ENCODE peak calls at places on chromosomes 4 and X, in four cellular contexts. X is IMR-90, S is HAP-1, C is right cardiac atrium. J is an unnamed sample.

GRCh38 chr4:152480901-152481300 is 55.0 kb downstream of the FBXW7 start:
- DNase-seq in X (no peak), S (no peak), C (no peak), J (no peak)

GRCh38 chrX:53716328-53717088 is 30.0 kb upstream of the HUWE1 start:
- DNase-seq in X (peak; percentile 48), S (no peak), C (no peak), J (no peak)

GRCh38 chr4:2399631-2400190 is 18.7 kb downstream of the ZFYVE28 start:
- DNase-seq in X (no peak), S (no peak), C (no peak), J (no peak)

GRCh38 chr4:82380344-82380743 is 6.6 kb upstream of the HNRNPD start:
- DNase-seq in X (no peak), S (no peak), C (peak; percentile 82), J (no peak)

GRCh38 chr4:167622481-167623240 is 388.4 kb upstream of the SPOCK3 start:
- DNase-seq in X (peak; percentile 19), S (peak; percentile 31), C (peak; percentile 58), J (peak; percentile 43)

GRCh38 chr4:94801016-94801415 is 43.3 kb downstream of the BMPR1B start:
- DNase-seq in X (no peak), S (no peak), C (no peak), J (no peak)

GRCh38 chr4:122832732-122833131 is 6.1 kb downstream of the FGF2 start:
- DNase-seq in X (peak; percentile 29), S (no peak), C (no peak), J (no peak)

GRCh38 chr4:148065069-148065468 is 333.2 kb downstream of the ARHGAP10 start:
- DNase-seq in X (peak; percentile 90), S (no peak), C (no peak), J (no peak)

GRCh38 chr4:75142377-75142776 is 209.5 kb downstream of the PARM1 start:
- DNase-seq in X (peak; percentile 24), S (no peak), C (no peak), J (no peak)

GRCh38 chr4:26028793-26029511 is 114.9 kb downstream of the SMIM20 start:
- DNase-seq in X (peak; percentile 58), S (no peak), C (peak; percentile 91), J (peak; percentile 81)

GRCh38 chr4:105780176-105780575 is 71.6 kb downstream of the GSTCD start:
- DNase-seq in X (no peak), S (no peak), C (no peak), J (no peak)

GRCh38 chr4:173365359-173365996 is 5.3 kb upstream of the SAP30 start:
- DNase-seq in X (no peak), S (no peak), C (no peak), J (no peak)

GRCh38 chrX:15143825-15144121 is 126.1 kb downstream of the ASB9 start:
- DNase-seq in X (no peak), S (no peak), C (no peak), J (no peak)

GRCh38 chr4:8182858-8183725 is 16.0 kb upstream of the SH3TC1 start:
- DNase-seq in X (peak; percentile 70), S (peak; percentile 4), C (peak; percentile 96), J (peak; percentile 72)

GRCh38 chr4:71338846-71339593 is at the start of gene SLC4A4:
- DNase-seq in X (peak; percentile 91), S (no peak), C (no peak), J (no peak)

GRCh38 chrX:39574178-39574577 is 523.6 kb downstream of the BCOR start:
- DNase-seq in X (no peak), S (no peak), C (no peak), J (no peak)

GRCh38 chrX:22538581-22538980 is 265.9 kb downstream of the CBLL2 start:
- DNase-seq in X (no peak), S (no peak), C (no peak), J (no peak)

GRCh38 chr4:55409468-55410171 is 13.9 kb downstream of the TMEM165 start:
- DNase-seq in X (peak; percentile 13), S (peak; percentile 47), C (no peak), J (no peak)

GRCh38 chr4:126740687-126741086 is 892.1 kb upstream of the INTU start:
- DNase-seq in X (no peak), S (no peak), C (no peak), J (no peak)

GRCh38 chrX:136889269-136889668 is 8.7 kb upstream of the RBMX start:
- DNase-seq in X (no peak), S (no peak), C (no peak), J (no peak)

GRCh38 chrX:49627030-49627777 is 28.4 kb downstream of the GAGE1 start:
- DNase-seq in X (no peak), S (peak; percentile 47), C (peak; percentile 54), J (no peak)

GRCh38 chr4:71828450-71828849 is 44.6 kb upstream of the GC start:
- DNase-seq in X (no peak), S (peak; percentile 80), C (no peak), J (no peak)

GRCh38 chr4:75908555-75908954 is 6.3 kb upstream of the PPEF2 start:
- DNase-seq in X (no peak), S (no peak), C (no peak), J (peak; percentile 62)

GRCh38 chr4:124854968-124855367 is 142.4 kb upstream of the ANKRD50 start:
- DNase-seq in X (peak; percentile 51), S (no peak), C (no peak), J (no peak)

GRCh38 chr4:20313237-20314030 is 61.7 kb downstream of the SLIT2 start:
- DNase-seq in X (no peak), S (no peak), C (peak; percentile 35), J (peak; percentile 6)

GRCh38 chr4:14022428-14022827 is 394.9 kb upstream of the BOD1L1 start:
- DNase-seq in X (peak; percentile 50), S (no peak), C (no peak), J (no peak)

GRCh38 chr4:77818077-77818666 is 996 bp downstream of the CNOT6L start:
- DNase-seq in X (peak; percentile 83), S (peak; percentile 90), C (peak; percentile 89), J (peak; percentile 86)
- H3K4me1 ChIP-seq in X (peaks cover 2% of the 10 kb centered on the region), S (peaks cover 12% of the 10 kb centered on the region), C (no peaks in the 10 kb centered on the region), J (no peaks in the 10 kb centered on the region)

DNA sequence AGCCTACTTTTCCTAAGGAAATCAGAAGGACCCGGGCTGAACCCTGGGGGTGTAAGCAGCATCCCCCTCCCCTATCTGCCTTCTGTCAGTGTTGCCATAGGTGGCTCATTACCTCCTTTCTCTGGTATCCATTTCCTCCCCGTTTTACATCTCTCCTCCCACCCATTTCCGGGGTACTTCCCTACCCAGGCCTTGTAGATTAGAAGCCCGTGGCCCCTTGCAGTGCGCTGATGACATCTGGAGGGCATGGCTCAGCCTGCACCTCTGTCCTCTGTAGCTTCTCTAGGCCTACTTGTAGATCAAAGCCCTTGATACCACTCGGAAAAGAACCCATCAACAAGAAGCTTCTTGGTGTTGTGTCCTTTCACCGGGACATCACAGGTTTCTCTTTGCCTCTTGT is 71.8 kb downstream of the NBDY start:
- DNase-seq in X (no peak), S (no peak), C (no peak), J (no peak)
- H3K4me1 ChIP-seq in X (no peaks in the 10 kb centered on the region), S (no peaks in the 10 kb centered on the region), C (peaks cover 6% of the 10 kb centered on the region), J (no peaks in the 10 kb centered on the region)

GRCh38 chr4:89293299-89293698 is 14.3 kb downstream of the GPRIN3 start:
- DNase-seq in X (no peak), S (no peak), C (no peak), J (no peak)
- H3K4me1 ChIP-seq in X (no peaks in the 10 kb centered on the region), S (no peaks in the 10 kb centered on the region), C (no peaks in the 10 kb centered on the region), J (no peaks in the 10 kb centered on the region)

GRCh38 chr4:118992149-118992548 is 103.5 kb downstream of the SYNPO2 start:
- DNase-seq in X (no peak), S (no peak), C (no peak), J (no peak)
- H3K4me1 ChIP-seq in X (peaks cover 25% of the 10 kb centered on the region), S (peaks cover under 1% of the 10 kb centered on the region), C (peaks cover 6% of the 10 kb centered on the region), J (no peaks in the 10 kb centered on the region)

GRCh38 chr4:118762146-118762545 is 73.8 kb downstream of the SEC24D start:
- DNase-seq in X (no peak), S (no peak), C (no peak), J (no peak)
- H3K4me1 ChIP-seq in X (peaks cover 25% of the 10 kb centered on the region), S (no peaks in the 10 kb centered on the region), C (peaks cover 4% of the 10 kb centered on the region), J (peaks cover 30% of the 10 kb centered on the region)

GRCh38 chr4:10093273-10093621 is 23.4 kb downstream of the WDR1 start:
- DNase-seq in X (no peak), S (no peak), C (peak; percentile 61), J (no peak)
- H3K4me1 ChIP-seq in X (peaks cover 51% of the 10 kb centered on the region), S (no peaks in the 10 kb centered on the region), C (peaks cover 51% of the 10 kb centered on the region), J (no peaks in the 10 kb centered on the region)

GRCh38 chr4:73896416-73896815 is 27.2 kb downstream of the CXCL1 start:
- DNase-seq in X (peak; percentile 61), S (no peak), C (no peak), J (no peak)
- H3K4me1 ChIP-seq in X (peaks cover 9% of the 10 kb centered on the region), S (no peaks in the 10 kb centered on the region), C (no peaks in the 10 kb centered on the region), J (peaks cover 7% of the 10 kb centered on the region)

GRCh38 chr4:168636506-168637176 is 139.8 kb downstream of the PALLD start:
- DNase-seq in X (peak; percentile 88), S (no peak), C (no peak), J (no peak)
- H3K4me1 ChIP-seq in X (peaks cover 26% of the 10 kb centered on the region), S (peaks cover 25% of the 10 kb centered on the region), C (peaks cover 11% of the 10 kb centered on the region), J (peaks cover 15% of the 10 kb centered on the region)